ENCODE peak calls at places on chromosome 18, in eight cellular contexts. X is A549, N is SK-N-SH, E is GM23338, Q is GM12878, G is K562, F is HCT116, B is HepG2. H is an unnamed sample.

GRCh38 chr18:23710068-23710527 is 20.8 kb downstream of the LAMA3 start:
- DNase-seq in X (peak; percentile 65), N (no peak), E (peak; percentile 34), Q (no peak), G (peak; percentile 70), F (peak; percentile 48), B (no peak), H (no peak)

GRCh38 chr18:62616331-62616805 is 93.5 kb downstream of the ZCCHC2 start:
- DNase-seq in X (no peak), N (no peak), E (no peak), Q (no peak), G (no peak), F (no peak), B (peak; percentile 37), H (no peak)

GRCh38 chr18:57947117-57947516 is 96.9 kb upstream of the NEDD4L start:
- DNase-seq in X (no peak), N (no peak), E (no peak), Q (no peak), G (no peak), F (no peak), B (no peak), H (no peak)

GRCh38 chr18:11661430-11661829 is 27.6 kb upstream of the GNAL start:
- DNase-seq in X (no peak), N (no peak), E (no peak), Q (no peak), G (peak; percentile 9), F (no peak), B (no peak), H (no peak)

GRCh38 chr18:6017160-6017559 is 121.8 kb upstream of the TMEM200C start:
- DNase-seq in X (no peak), N (no peak), E (no peak), Q (no peak), G (no peak), F (no peak), B (no peak), H (no peak)

GRCh38 chr18:52130621-52131020 is 209.4 kb upstream of the DCC start:
- DNase-seq in X (no peak), N (no peak), E (no peak), Q (no peak), G (no peak), F (no peak), B (no peak), H (no peak)

GRCh38 chr18:63306819-63307554 is 12.6 kb downstream of the BCL2 start:
- DNase-seq in X (no peak), N (no peak), E (no peak), Q (no peak), G (no peak), F (no peak), B (no peak), H (no peak)

GRCh38 chr18:62521588-62521987 is 1.2 kb upstream of the ZCCHC2 start:
- DNase-seq in X (no peak), N (no peak), E (no peak), Q (no peak), G (peak; percentile 46), F (no peak), B (peak; percentile 56), H (no peak)

GRCh38 chr18:26487437-26487836 is 60.9 kb downstream of the KCTD1 start:
- DNase-seq in X (peak; percentile 82), N (no peak), E (no peak), Q (peak; percentile 23), G (no peak), F (no peak), B (peak; percentile 63), H (no peak)

GRCh38 chr18:29383311-29384273 is 1206.7 kb upstream of the CDH2 start:
- DNase-seq in X (no peak), N (no peak), E (no peak), Q (peak; percentile 11), G (no peak), F (no peak), B (no peak), H (no peak)

GRCh38 chr18:8359076-8359475 is 250.2 kb upstream of the RAB12 start:
- DNase-seq in X (no peak), N (no peak), E (peak; percentile 23), Q (no peak), G (no peak), F (no peak), B (no peak), H (no peak)

GRCh38 chr18:55404136-55404810 is 183.7 kb downstream of the TCF4 start:
- DNase-seq in X (no peak), N (no peak), E (no peak), Q (no peak), G (no peak), F (no peak), B (no peak), H (no peak)

GRCh38 chr18:31497404-31497710 is 620 bp upstream of the DSG2 start:
- DNase-seq in X (no peak), N (no peak), E (peak; percentile 62), Q (no peak), G (peak; percentile 49), F (no peak), B (no peak), H (no peak)

GRCh38 chr18:59142274-59142673 is 2.6 kb downstream of the SEC11C start:
- DNase-seq in X (no peak), N (no peak), E (no peak), Q (peak; percentile 44), G (no peak), F (no peak), B (no peak), H (no peak)

GRCh38 chr18:22817844-22818243 is 115.3 kb upstream of the RBBP8 start:
- DNase-seq in X (no peak), N (no peak), E (no peak), Q (no peak), G (no peak), F (no peak), B (no peak), H (no peak)

GRCh38 chr18:56825312-56825711 is 174.2 kb downstream of the WDR7 start:
- DNase-seq in X (no peak), N (no peak), E (no peak), Q (no peak), G (no peak), F (no peak), B (no peak), H (no peak)

GRCh38 chr18:25805323-25805722 is 285.1 kb downstream of the SS18 start:
- DNase-seq in X (no peak), N (no peak), E (no peak), Q (no peak), G (no peak), F (no peak), B (no peak), H (no peak)

GRCh38 chr18:32373505-32373904 is 97.2 kb downstream of the GAREM1 start:
- DNase-seq in X (no peak), N (no peak), E (no peak), Q (no peak), G (no peak), F (no peak), B (no peak), H (no peak)

GRCh38 chr18:76449110-76449453 is 46.0 kb downstream of the ZNF516 start:
- DNase-seq in X (no peak), N (no peak), E (no peak), Q (no peak), G (no peak), F (no peak), B (no peak), H (no peak)

GRCh38 chr18:8480506-8481328 is 128.5 kb upstream of the RAB12 start:
- DNase-seq in X (peak; percentile 72), N (peak; percentile 72), E (peak; percentile 59), Q (no peak), G (peak; percentile 52), F (peak; percentile 24), B (peak; percentile 38), H (peak; percentile 12)

GRCh38 chr18:47881752-47882455 is 48.6 kb downstream of the SMAD2 start:
- DNase-seq in X (peak; percentile 64), N (no peak), E (no peak), Q (no peak), G (no peak), F (peak; percentile 27), B (peak; percentile 66), H (no peak)

GRCh38 chr18:35993013-35993412 is 20.5 kb downstream of the RMP24 start:
- DNase-seq in X (no peak), N (no peak), E (no peak), Q (no peak), G (no peak), F (no peak), B (no peak), H (no peak)

DNA sequence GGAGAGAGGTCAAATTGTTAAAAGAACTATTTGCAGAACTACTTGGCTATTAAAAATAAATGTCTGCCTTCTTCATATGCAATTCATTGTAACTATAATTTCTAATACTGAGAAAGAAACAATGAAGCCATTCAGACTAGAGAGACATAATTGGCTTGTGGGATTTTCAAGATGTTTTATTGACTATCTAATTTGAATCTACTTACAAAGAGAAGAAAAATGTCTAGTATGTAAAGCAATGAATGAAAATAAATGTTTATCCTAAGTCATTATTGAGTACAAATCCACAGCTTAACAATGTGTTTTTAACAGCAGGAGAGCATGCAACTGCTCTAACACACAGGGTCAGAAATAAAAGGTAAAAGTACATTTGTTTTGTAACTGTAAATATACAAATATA is 19.2 kb downstream of the RMP24 start:
- DNase-seq in X (no peak), N (no peak), E (no peak), Q (no peak), G (no peak), F (no peak), B (no peak), H (no peak)
- TF ChIP-seq REST in X (no peak), N (no peak), E (no peak), Q (no peak), G (no peak), F (no peak), B (no peak), H (no peak)

GRCh38 chr18:45521777-45522176 is 93.5 kb upstream of the SLC14A2 start:
- DNase-seq in X (no peak), N (no peak), E (no peak), Q (no peak), G (no peak), F (no peak), B (no peak), H (no peak)
- H3K27ac ChIP-seq in X (no peak overlapping the region), N (no peak overlapping the region), E (no peak overlapping the region), Q (no peak overlapping the region), G (no peak overlapping the region), F (no peak overlapping the region), B (no peak overlapping the region), H (no peak overlapping the region)

DNA sequence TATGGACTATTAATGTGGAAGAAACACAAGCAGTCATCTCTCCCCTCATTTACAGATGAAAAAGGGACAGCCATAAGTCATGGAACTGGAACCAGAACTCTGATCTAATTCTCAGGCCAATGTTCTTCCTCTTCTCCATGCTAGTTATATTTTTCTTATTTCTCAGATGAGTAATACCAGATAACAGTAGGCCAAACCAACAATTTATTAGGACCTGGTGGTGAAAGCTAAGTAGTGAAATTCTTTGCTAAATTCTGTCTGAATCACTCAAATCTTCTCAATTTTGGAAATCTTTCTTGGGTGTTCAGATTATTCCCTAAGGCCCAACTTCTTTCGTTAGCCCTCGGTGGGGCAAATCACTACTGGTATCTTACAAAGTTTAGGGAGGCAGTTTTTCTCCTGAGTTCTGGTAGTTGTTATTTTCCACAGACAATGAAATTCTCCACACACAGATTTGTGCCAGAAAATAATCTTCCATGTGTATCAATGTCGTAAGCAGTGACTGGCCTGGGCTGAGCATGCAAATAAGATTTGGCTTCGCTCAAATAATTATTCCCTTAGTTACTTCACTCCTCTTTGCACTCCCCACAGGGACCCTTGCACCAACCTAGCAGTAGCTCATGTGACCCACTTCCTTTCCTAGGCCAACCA is 443.6 kb upstream of the SLC14A2 start:
- DNase-seq in X (no peak), N (no peak), E (no peak), Q (no peak), G (no peak), F (no peak), B (no peak), H (no peak)
- H3K4me1 ChIP-seq in X (peaks cover 26% of the 10 kb centered on the region), N (peaks cover 26% of the 10 kb centered on the region), E (no peaks in the 10 kb centered on the region), Q (peaks cover 2% of the 10 kb centered on the region), G (no peaks in the 10 kb centered on the region), F (no peaks in the 10 kb centered on the region), B (no peaks in the 10 kb centered on the region), H (no peaks in the 10 kb centered on the region)

GRCh38 chr18:41681138-41681881 is 273.7 kb upstream of the PIK3C3 start:
- DNase-seq in X (no peak), N (no peak), E (no peak), Q (no peak), G (no peak), F (no peak), B (no peak), H (no peak)
- TF ChIP-seq REST in X (no peak), N (no peak), E (no peak), Q (no peak), G (no peak), F (no peak), B (no peak), H (no peak)

H was measured in Panc1.